ENCODE peak calls at places on chromosomes 2 and 18, in four cellular contexts. K is HepG2, X is H1, J is HCT116. H is an unnamed sample.

GRCh38 chr18:26460449-26461091 is 87.8 kb downstream of the KCTD1 start:
- DNase-seq in X (no peak), J (no peak), K (no peak), H (no peak)

GRCh38 chr2:108396845-108397244 is 19.1 kb downstream of the SULT1C4 start:
- DNase-seq in J (peak), X (no peak), K (peak), H (no peak)

GRCh38 chr2:96524482-96525210 is 11.9 kb upstream of the ARID5A start:
- DNase-seq in X (no peak), K (no peak), J (no peak), H (no peak)

GRCh38 chr18:23194150-23194968 is 59.1 kb downstream of the CABLES1 start:
- DNase-seq in X (no peak), J (no peak), K (no peak), H (no peak)

GRCh38 chr2:112189001-112189556 is 50.9 kb downstream of the FBLN7 start:
- DNase-seq in K (no peak), X (no peak), J (no peak), H (no peak)

GRCh38 chr2:170509460-170510193 is 205.5 kb upstream of the SP5 start:
- DNase-seq in K (no peak), X (no peak), J (no peak), H (no peak)

GRCh38 chr18:7201096-7201495 is 29.8 kb upstream of the LRRC30 start:
- DNase-seq in K (no peak), X (no peak), J (no peak), H (no peak)

GRCh38 chr2:234429265-234429664 is 67.6 kb downstream of the ARL4C start:
- DNase-seq in J (no peak), K (peak), X (no peak), H (no peak)

GRCh38 chr2:214104219-214104618 is 306.6 kb upstream of the VWC2L start:
- DNase-seq in X (no peak), K (no peak), J (no peak), H (no peak)

GRCh38 chr2:235050992-235051351 is 99.2 kb downstream of the SH3BP4 start:
- DNase-seq in K (peak), J (peak), X (no peak), H (no peak)

GRCh38 chr2:12005886-12006681 is 259.7 kb downstream of the LPIN1 start:
- DNase-seq in J (no peak), X (no peak), K (no peak), H (no peak)

GRCh38 chr2:2806711-2807110 is 475.6 kb upstream of the MYT1L start:
- DNase-seq in X (no peak), K (no peak), J (no peak), H (no peak)

GRCh38 chr2:39146022-39146421 is 25.2 kb upstream of the SOS1 start:
- DNase-seq in K (no peak), X (no peak), J (no peak), H (no peak)

GRCh38 chr2:75844651-75845050 is 133.9 kb upstream of the GCFC2 start:
- DNase-seq in J (no peak), K (no peak), X (no peak), H (no peak)

GRCh38 chr2:124566518-124566970 is 541.5 kb downstream of the CNTNAP5 start:
- DNase-seq in X (no peak), J (no peak), K (peak), H (no peak)

GRCh38 chr2:883260-884026 is 67.2 kb upstream of the SNTG2 start:
- DNase-seq in J (no peak), K (no peak), X (no peak), H (no peak)

GRCh38 chr2:110674620-110675555 is 3.0 kb downstream of the BUB1 start:
- DNase-seq in X (no peak), J (no peak), K (no peak), H (no peak)

GRCh38 chr2:7427293-7428060 is 510.3 kb downstream of the RNF144A start:
- DNase-seq in X (peak), J (peak), K (peak), H (peak)

GRCh38 chr18:79528846-79529245 is 133.1 kb downstream of the NFATC1 start:
- DNase-seq in J (peak), K (peak), X (peak), H (peak)

GRCh38 chr2:236180501-236180816 is 12.3 kb upstream of the GBX2 start:
- DNase-seq in X (no peak), J (no peak), K (no peak), H (no peak)

GRCh38 chr2:128390991-128391630 is 72.4 kb upstream of the HS6ST1 start:
- DNase-seq in J (no peak), K (no peak), X (no peak), H (no peak)

GRCh38 chr2:47022399-47022798 is 106.8 kb upstream of the MCFD2 start:
- DNase-seq in K (no peak), J (no peak), X (no peak), H (no peak)

GRCh38 chr18:73973972-73974371 is 173.7 kb downstream of the FBXO15 start:
- DNase-seq in K (no peak), X (no peak), J (no peak), H (no peak)

GRCh38 chr2:183995632-183996031 is 602.7 kb upstream of the ZNF804A start:
- DNase-seq in J (no peak), X (no peak), K (no peak), H (no peak)
- TF ChIP-seq ZNF274 in J (no peak), X (no peak), K (no peak), H (no peak)

GRCh38 chr18:76459312-76459686 is 35.7 kb downstream of the ZNF516 start:
- DNase-seq in J (no peak), X (no peak), K (no peak), H (no peak)

GRCh38 chr18:76460482-76460881 is 34.6 kb downstream of the ZNF516 start:
- DNase-seq in X (no peak), K (no peak), J (no peak), H (no peak)

GRCh38 chr18:76461148-76461547 is 33.9 kb downstream of the ZNF516 start:
- DNase-seq in X (no peak), J (no peak), K (no peak), H (no peak)

GRCh38 chr18:76458522-76459311 is 36.3 kb downstream of the ZNF516 start:
- DNase-seq in J (no peak), K (no peak), X (no peak), H (no peak)

DNA sequence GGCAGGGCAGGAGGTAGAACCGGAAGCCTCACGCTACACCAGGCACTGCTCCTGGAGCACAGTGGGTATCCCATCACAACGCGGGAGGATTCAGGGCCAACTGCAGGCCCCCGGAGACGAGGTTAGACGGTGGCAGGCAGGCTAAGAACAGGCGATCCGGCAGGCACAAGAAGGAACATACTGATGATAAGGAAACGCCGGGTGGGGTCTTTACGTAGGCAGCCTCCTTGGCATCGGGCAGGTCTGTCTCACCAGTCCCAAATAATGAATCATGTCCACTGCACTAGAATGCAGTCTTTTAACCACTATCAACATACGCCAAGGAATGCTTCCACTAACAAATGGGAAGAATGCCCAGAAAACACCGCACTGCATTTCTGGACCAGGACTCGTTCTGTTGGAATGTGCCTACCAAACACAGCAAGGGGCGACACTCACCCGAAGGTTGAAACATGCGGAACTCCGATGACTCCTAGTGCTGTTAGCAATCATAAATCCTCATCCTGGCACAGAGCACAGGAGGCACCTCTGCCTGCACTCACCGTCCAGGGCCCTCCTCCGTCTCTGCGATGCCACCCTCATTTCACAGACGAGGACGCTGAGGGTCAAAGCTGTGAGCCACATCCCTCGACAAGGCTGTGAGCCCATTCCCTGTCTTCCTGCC is 35.2 kb downstream of the ZNF516 start:
- DNase-seq in J (peak), X (no peak), K (no peak), H (no peak)
- TF ChIP-seq ZNF274 in J (no peak), X (no peak), K (no peak), H (no peak)

DNA sequence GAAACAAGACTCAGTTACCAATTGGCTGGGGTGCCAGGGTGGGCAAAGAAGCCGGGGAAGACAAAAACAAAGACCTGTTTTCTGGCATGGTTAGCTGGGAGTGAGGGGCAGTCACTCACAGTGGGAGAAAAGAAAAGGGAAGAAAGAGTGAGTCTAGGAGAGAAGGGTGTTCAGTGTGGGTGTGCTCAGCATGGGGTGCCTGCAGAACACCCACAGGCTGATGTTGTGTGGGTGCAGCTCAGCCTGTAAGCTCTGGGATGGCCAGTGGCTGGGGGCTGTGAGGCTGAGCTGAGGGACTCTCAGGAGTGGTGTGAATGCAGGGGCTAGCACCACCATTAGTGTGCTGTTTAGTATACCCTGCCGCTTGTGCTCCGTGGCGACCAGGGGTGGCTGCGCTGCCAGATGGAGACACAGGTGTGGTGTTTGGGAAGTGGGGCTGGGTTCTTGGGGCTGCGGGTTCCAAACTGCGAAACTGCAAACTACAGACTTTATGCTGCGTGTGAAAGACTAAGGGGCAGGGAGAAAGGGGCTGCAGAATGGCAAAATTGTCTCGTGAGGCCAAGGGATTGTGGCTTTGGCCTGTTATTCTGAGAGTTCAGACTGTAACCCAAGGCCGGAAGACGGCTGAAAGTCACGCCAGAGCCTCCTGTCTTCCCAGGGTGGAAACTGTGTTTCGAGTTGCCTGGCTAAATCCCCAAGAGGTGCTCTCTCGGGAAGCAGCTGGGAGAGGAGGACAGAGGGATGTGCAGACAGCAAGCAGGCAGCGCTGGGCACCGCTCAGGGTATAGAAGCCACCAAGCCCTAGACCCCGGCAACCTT is 156.3 kb downstream of the TTC32 start:
- DNase-seq in K (no peak), J (no peak), X (no peak), H (no peak)
- TF ChIP-seq ZNF274 in K (no peak), J (no peak), X (no peak), H (no peak)

DNA sequence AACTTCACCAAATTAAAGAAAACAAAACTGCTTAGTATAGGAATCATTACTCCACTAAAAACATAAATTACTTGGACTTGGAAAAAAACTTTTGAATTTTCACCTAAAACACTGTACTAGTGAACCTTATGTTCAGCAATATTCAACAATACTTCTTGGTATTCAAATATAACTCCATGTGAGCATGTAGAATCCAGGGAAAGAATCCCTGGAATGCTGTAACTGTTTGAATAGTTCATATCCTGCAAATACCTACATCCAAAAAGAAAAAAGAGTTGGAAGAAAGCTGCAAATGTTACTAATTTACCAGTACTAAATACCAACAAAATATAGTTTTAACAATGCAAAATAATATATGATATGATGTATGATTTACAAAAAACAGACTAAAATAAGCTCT is 65.4 kb downstream of the IKZF2 start:
- DNase-seq in X (no peak), K (no peak), J (no peak), H (no peak)
- TF ChIP-seq ZNF274 in X (no peak), K (no peak), J (no peak), H (no peak)

GRCh38 chr2:101205521-101205998 is 47.1 kb upstream of the CNOT11 start:
- DNase-seq in J (peak), K (peak), X (peak), H (peak)
- TF ChIP-seq ZNF274 in J (no peak), K (no peak), X (no peak), H (no peak)

DNA sequence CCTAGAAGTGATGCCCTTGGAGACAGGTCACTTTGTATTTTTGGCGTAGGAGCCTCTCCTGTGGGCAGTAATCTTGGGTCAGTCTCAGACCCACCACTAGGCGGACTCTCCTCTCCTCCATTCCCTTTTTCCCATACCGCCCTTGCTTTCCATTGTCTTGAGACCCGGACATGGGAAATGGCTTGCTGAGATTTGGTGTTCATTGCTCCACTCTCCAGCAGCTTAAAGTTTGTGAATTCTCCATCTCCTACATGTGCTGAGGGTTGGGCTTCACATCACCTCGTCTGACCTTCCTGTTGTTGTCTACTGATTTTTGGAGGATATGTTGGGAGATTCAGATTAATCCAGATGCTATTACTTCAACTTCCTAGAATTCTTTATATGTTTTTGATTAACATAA is 159.2 kb upstream of the RAB12 start:
- DNase-seq in J (peak), X (peak), K (no peak), H (peak)
- TF ChIP-seq ZNF274 in J (no peak), X (no peak), K (no peak), H (no peak)

DNA sequence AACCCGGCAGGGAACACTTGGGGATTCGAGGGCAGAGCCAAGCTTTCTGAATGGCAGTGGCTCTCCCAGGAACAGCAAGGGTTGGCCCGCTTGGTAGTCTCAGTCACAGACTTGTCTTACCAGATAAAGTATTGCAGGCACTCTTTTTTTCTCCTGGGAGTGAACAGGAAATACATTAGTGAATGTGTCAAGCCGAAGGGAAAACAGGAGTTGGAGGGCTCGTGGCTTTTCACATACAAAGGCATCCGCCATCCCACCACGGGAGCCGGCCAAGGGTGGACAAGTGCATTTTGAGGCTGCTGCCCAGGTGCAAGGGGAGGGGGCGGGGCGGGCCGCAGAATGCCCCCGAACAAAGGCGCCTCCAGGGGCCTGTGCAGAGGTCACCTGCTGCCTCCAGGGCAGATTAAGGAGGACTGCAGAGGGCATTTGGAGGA is 163.3 kb upstream of the SIX3 start:
- DNase-seq in J (no peak), X (no peak), K (no peak), H (no peak)
- TF ChIP-seq ZNF274 in J (no peak), X (no peak), K (no peak), H (no peak)

DNA sequence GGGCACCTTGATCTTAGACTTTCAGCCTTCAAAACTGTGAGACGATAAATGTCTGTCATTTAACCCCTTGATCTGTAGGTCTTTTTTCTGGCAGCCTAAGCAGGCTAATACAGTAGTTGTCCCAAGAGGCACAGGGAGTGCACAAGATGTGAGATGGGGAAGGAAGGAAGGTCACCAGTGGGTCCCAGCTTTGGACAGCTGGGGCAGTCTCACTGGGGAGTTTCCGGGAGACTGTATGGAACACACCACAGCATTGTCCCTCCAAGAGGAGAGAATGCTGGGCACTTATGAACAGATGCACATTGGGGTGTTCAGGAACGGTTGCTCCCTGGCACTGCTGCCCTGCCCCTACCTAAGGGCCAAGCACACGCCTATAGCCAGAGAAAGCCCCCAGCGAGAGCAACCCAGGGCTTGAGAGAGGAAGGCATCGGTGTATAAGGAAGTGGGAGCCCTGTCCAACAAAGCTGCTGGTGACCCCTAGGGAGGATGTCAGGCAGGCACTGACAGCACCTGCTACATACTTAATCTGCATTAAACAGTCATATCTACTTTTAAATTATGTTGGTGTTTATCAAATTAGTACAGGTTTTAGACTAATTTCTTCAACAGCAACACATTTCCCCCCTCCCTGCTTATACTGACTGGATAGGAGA is 11.6 kb upstream of the NCK2 start:
- DNase-seq in J (no peak), X (no peak), K (no peak), H (no peak)
- TF ChIP-seq ZNF274 in J (no peak), X (no peak), K (no peak), H (no peak)